ENCODE peak calls at places on chromosomes 3 and 15, in seven cellular contexts. One of them, this sample, is unnamed.

GRCh38 chr3:72665103-72665502 is 183.1 kb downstream of the SHQ1 start:
- DNase-seq in GM12878: no peak
- DNase-seq in NB4: no peak
- DNase-seq in upper lobe of left lung: no peak
- DNase-seq in Panc1: no peak
- DNase-seq in AG04450: no peak
- DNase-seq in left ventricle myocardium inferior: no peak
- DNase-seq in this sample: no peak

GRCh38 chr15:71444866-71445590 is 329.8 kb downstream of the THSD4 start:
- DNase-seq in GM12878: no peak
- DNase-seq in NB4: no peak
- DNase-seq in upper lobe of left lung: no peak
- DNase-seq in Panc1: no peak
- DNase-seq in AG04450: no peak
- DNase-seq in left ventricle myocardium inferior: no peak
- DNase-seq in this sample: no peak

GRCh38 chr3:185477316-185477715 is 21.5 kb downstream of the TMEM41A start:
- DNase-seq in GM12878: no peak
- DNase-seq in NB4: no peak
- DNase-seq in upper lobe of left lung: no peak
- DNase-seq in Panc1: no peak
- DNase-seq in AG04450: no peak
- DNase-seq in left ventricle myocardium inferior: no peak
- DNase-seq in this sample: no peak

GRCh38 chr3:187066228-187066995 is 72.9 kb downstream of the RPL39L start:
- DNase-seq in GM12878: no peak
- DNase-seq in NB4: peak
- DNase-seq in upper lobe of left lung: no peak
- DNase-seq in Panc1: no peak
- DNase-seq in AG04450: no peak
- DNase-seq in left ventricle myocardium inferior: no peak
- DNase-seq in this sample: peak

GRCh38 chr3:4627651-4628375 is 134.7 kb downstream of the ITPR1 start:
- DNase-seq in GM12878: no peak
- DNase-seq in NB4: no peak
- DNase-seq in upper lobe of left lung: no peak
- DNase-seq in Panc1: no peak
- DNase-seq in AG04450: no peak
- DNase-seq in left ventricle myocardium inferior: no peak
- DNase-seq in this sample: no peak

GRCh38 chr3:112500621-112501020 is 1.3 kb upstream of the BTLA start:
- DNase-seq in GM12878: no peak
- DNase-seq in NB4: no peak
- DNase-seq in upper lobe of left lung: no peak
- DNase-seq in Panc1: no peak
- DNase-seq in AG04450: no peak
- DNase-seq in left ventricle myocardium inferior: no peak
- DNase-seq in this sample: no peak

GRCh38 chr3:178320481-178321352 is 215.5 kb upstream of the KCNMB2 start:
- DNase-seq in GM12878: no peak
- DNase-seq in NB4: no peak
- DNase-seq in upper lobe of left lung: no peak
- DNase-seq in Panc1: no peak
- DNase-seq in AG04450: peak
- DNase-seq in left ventricle myocardium inferior: peak
- DNase-seq in this sample: no peak

GRCh38 chr3:487580-487979 is 291.0 kb downstream of the CHL1 start:
- DNase-seq in GM12878: no peak
- DNase-seq in NB4: no peak
- DNase-seq in upper lobe of left lung: no peak
- DNase-seq in Panc1: no peak
- DNase-seq in AG04450: no peak
- DNase-seq in left ventricle myocardium inferior: no peak
- DNase-seq in this sample: no peak

GRCh38 chr3:177781686-177782161 is 584.4 kb upstream of the TBL1XR1 start:
- DNase-seq in GM12878: no peak
- DNase-seq in NB4: peak
- DNase-seq in upper lobe of left lung: no peak
- DNase-seq in Panc1: no peak
- DNase-seq in AG04450: peak
- DNase-seq in left ventricle myocardium inferior: peak
- DNase-seq in this sample: no peak

GRCh38 chr15:72118400-72118978 is at the start of gene SENP8:
- DNase-seq in GM12878: no peak
- DNase-seq in NB4: no peak
- DNase-seq in upper lobe of left lung: peak
- DNase-seq in Panc1: no peak
- DNase-seq in AG04450: no peak
- DNase-seq in left ventricle myocardium inferior: no peak
- DNase-seq in this sample: no peak

GRCh38 chr3:108818404-108818803 is 4.2 kb upstream of the TRAT1 start:
- DNase-seq in GM12878: no peak
- DNase-seq in NB4: peak
- DNase-seq in upper lobe of left lung: no peak
- DNase-seq in Panc1: no peak
- DNase-seq in AG04450: no peak
- DNase-seq in left ventricle myocardium inferior: no peak
- DNase-seq in this sample: peak

GRCh38 chr3:122932251-122932967 is 95.2 kb downstream of the SEMA5B start:
- DNase-seq in GM12878: no peak
- DNase-seq in NB4: no peak
- DNase-seq in upper lobe of left lung: no peak
- DNase-seq in Panc1: no peak
- DNase-seq in AG04450: no peak
- DNase-seq in left ventricle myocardium inferior: no peak
- DNase-seq in this sample: no peak

GRCh38 chr3:5057217-5057616 is 64.9 kb upstream of the ARL8B start:
- DNase-seq in GM12878: no peak
- DNase-seq in NB4: no peak
- DNase-seq in upper lobe of left lung: no peak
- DNase-seq in Panc1: no peak
- DNase-seq in AG04450: no peak
- DNase-seq in left ventricle myocardium inferior: no peak
- DNase-seq in this sample: no peak

GRCh38 chr3:31442755-31443154 is 90.0 kb upstream of the STT3B start:
- DNase-seq in GM12878: no peak
- DNase-seq in NB4: no peak
- DNase-seq in upper lobe of left lung: no peak
- DNase-seq in Panc1: no peak
- DNase-seq in AG04450: no peak
- DNase-seq in left ventricle myocardium inferior: no peak
- DNase-seq in this sample: no peak

GRCh38 chr3:142105991-142106390 is 43.4 kb downstream of the TFDP2 start:
- DNase-seq in GM12878: no peak
- DNase-seq in NB4: no peak
- DNase-seq in upper lobe of left lung: no peak
- DNase-seq in Panc1: no peak
- DNase-seq in AG04450: no peak
- DNase-seq in left ventricle myocardium inferior: no peak
- DNase-seq in this sample: no peak

GRCh38 chr3:14237431-14237830 is 58.8 kb downstream of the LSM3 start:
- DNase-seq in GM12878: no peak
- DNase-seq in NB4: no peak
- DNase-seq in upper lobe of left lung: no peak
- DNase-seq in Panc1: no peak
- DNase-seq in AG04450: no peak
- DNase-seq in left ventricle myocardium inferior: peak
- DNase-seq in this sample: no peak

GRCh38 chr3:108546249-108546648 is 35.9 kb upstream of the MYH15 start:
- DNase-seq in GM12878: no peak
- DNase-seq in NB4: no peak
- DNase-seq in upper lobe of left lung: no peak
- DNase-seq in Panc1: no peak
- DNase-seq in AG04450: no peak
- DNase-seq in left ventricle myocardium inferior: no peak
- DNase-seq in this sample: no peak

GRCh38 chr3:64932666-64933342 is 245.0 kb upstream of the ADAMTS9 start:
- DNase-seq in GM12878: no peak
- DNase-seq in NB4: no peak
- DNase-seq in upper lobe of left lung: no peak
- DNase-seq in Panc1: no peak
- DNase-seq in AG04450: no peak
- DNase-seq in left ventricle myocardium inferior: no peak
- DNase-seq in this sample: no peak

GRCh38 chr15:87287156-87287555 is 969.4 kb downstream of the NTRK3 start:
- DNase-seq in GM12878: no peak
- DNase-seq in NB4: no peak
- DNase-seq in upper lobe of left lung: no peak
- DNase-seq in Panc1: no peak
- DNase-seq in AG04450: peak
- DNase-seq in left ventricle myocardium inferior: no peak
- DNase-seq in this sample: no peak

GRCh38 chr3:102258666-102259227 is 176.1 kb upstream of the ZPLD1 start:
- DNase-seq in GM12878: no peak
- DNase-seq in NB4: no peak
- DNase-seq in upper lobe of left lung: no peak
- DNase-seq in Panc1: no peak
- DNase-seq in AG04450: no peak
- DNase-seq in left ventricle myocardium inferior: no peak
- DNase-seq in this sample: no peak

GRCh38 chr3:2334921-2335320 is 236.3 kb downstream of the CNTN4 start:
- DNase-seq in GM12878: no peak
- DNase-seq in NB4: no peak
- DNase-seq in upper lobe of left lung: no peak
- DNase-seq in Panc1: no peak
- DNase-seq in AG04450: no peak
- DNase-seq in left ventricle myocardium inferior: no peak
- DNase-seq in this sample: no peak

GRCh38 chr3:112358311-112358780 is 25.4 kb downstream of the CD200 start:
- DNase-seq in GM12878: no peak
- DNase-seq in NB4: no peak
- DNase-seq in upper lobe of left lung: no peak
- DNase-seq in Panc1: no peak
- DNase-seq in AG04450: no peak
- DNase-seq in left ventricle myocardium inferior: no peak
- DNase-seq in this sample: no peak

GRCh38 chr3:81483046-81483445 is 278.4 kb downstream of the GBE1 start:
- DNase-seq in GM12878: no peak
- DNase-seq in NB4: no peak
- DNase-seq in upper lobe of left lung: no peak
- DNase-seq in Panc1: no peak
- DNase-seq in AG04450: no peak
- DNase-seq in left ventricle myocardium inferior: no peak
- DNase-seq in this sample: no peak

GRCh38 chr15:55564347-55565145 is 23.6 kb downstream of the PYGO1 start:
- DNase-seq in GM12878: no peak
- DNase-seq in NB4: no peak
- DNase-seq in upper lobe of left lung: no peak
- DNase-seq in Panc1: no peak
- DNase-seq in AG04450: no peak
- DNase-seq in left ventricle myocardium inferior: no peak
- DNase-seq in this sample: no peak
- TF ChIP-seq CTCF in GM12878: peak
- TF ChIP-seq CTCF in NB4: no peak
- TF ChIP-seq CTCF in upper lobe of left lung: no peak
- TF ChIP-seq CTCF in Panc1: peak
- TF ChIP-seq CTCF in AG04450: no peak
- TF ChIP-seq CTCF in left ventricle myocardium inferior: no peak
- TF ChIP-seq CTCF in this sample: peak

DNA sequence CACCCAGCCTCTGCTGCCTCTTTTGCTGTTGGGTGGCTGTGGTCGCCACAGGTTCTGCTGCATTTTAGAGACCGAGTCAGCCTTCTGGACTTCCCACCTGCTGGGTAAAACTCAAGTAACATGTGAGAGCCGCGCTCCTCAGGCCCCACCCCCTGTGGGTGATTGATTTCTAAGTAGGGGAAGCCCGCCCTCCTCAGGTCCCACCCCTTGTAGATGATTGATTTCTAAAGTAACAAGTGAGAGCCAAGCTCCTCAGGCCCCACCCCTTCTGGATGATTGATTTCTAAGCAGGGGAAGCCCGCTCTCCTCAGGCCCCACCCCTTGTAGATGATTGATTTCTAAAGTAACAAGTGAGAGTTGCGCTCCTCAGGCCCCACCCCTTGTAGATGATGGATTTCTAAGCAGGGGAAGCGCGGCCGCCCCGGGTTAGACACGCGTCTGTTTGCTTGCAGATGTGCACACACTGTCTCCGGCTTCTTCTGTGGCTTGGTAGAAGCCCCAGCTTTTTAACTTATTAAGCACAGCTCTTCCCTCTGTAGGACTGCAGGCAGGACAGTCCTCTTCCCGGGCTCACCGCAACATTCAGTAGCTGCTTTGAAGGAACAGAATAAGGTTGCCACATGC is 83.4 kb downstream of the FAM43A start:
- DNase-seq in GM12878: peak
- DNase-seq in NB4: peak
- DNase-seq in upper lobe of left lung: peak
- DNase-seq in Panc1: peak
- DNase-seq in AG04450: peak
- DNase-seq in left ventricle myocardium inferior: peak
- DNase-seq in this sample: peak
- H3K4me3 ChIP-seq in GM12878: peak
- H3K4me3 ChIP-seq in NB4: peak
- H3K4me3 ChIP-seq in upper lobe of left lung: peak
- H3K4me3 ChIP-seq in Panc1: peak
- H3K4me3 ChIP-seq in AG04450: peak
- H3K4me3 ChIP-seq in left ventricle myocardium inferior: peak
- H3K4me3 ChIP-seq in this sample: peak

GRCh38 chr3:50971487-50971924 is 296.8 kb downstream of the DOCK3 start:
- DNase-seq in GM12878: no peak
- DNase-seq in NB4: peak
- DNase-seq in upper lobe of left lung: no peak
- DNase-seq in Panc1: peak
- DNase-seq in AG04450: peak
- DNase-seq in left ventricle myocardium inferior: no peak
- DNase-seq in this sample: peak
- TF ChIP-seq CTCF in GM12878: peak
- TF ChIP-seq CTCF in NB4: peak
- TF ChIP-seq CTCF in upper lobe of left lung: peak
- TF ChIP-seq CTCF in Panc1: peak
- TF ChIP-seq CTCF in AG04450: peak
- TF ChIP-seq CTCF in left ventricle myocardium inferior: peak
- TF ChIP-seq CTCF in this sample: peak

GRCh38 chr15:99482993-99483392 is 82.8 kb upstream of the MEF2A start:
- DNase-seq in GM12878: no peak
- DNase-seq in NB4: no peak
- DNase-seq in upper lobe of left lung: no peak
- DNase-seq in Panc1: no peak
- DNase-seq in AG04450: no peak
- DNase-seq in left ventricle myocardium inferior: no peak
- DNase-seq in this sample: no peak

GRCh38 chr15:99487337-99487730 is 78.5 kb upstream of the MEF2A start:
- DNase-seq in GM12878: no peak
- DNase-seq in NB4: peak
- DNase-seq in upper lobe of left lung: no peak
- DNase-seq in Panc1: no peak
- DNase-seq in AG04450: no peak
- DNase-seq in left ventricle myocardium inferior: no peak
- DNase-seq in this sample: no peak

GRCh38 chr15:99486371-99487336 is 79.1 kb upstream of the MEF2A start:
- DNase-seq in GM12878: no peak
- DNase-seq in NB4: no peak
- DNase-seq in upper lobe of left lung: peak
- DNase-seq in Panc1: no peak
- DNase-seq in AG04450: no peak
- DNase-seq in left ventricle myocardium inferior: peak
- DNase-seq in this sample: no peak

GRCh38 chr15:99485153-99485947 is 80.4 kb upstream of the MEF2A start:
- DNase-seq in GM12878: no peak
- DNase-seq in NB4: no peak
- DNase-seq in upper lobe of left lung: no peak
- DNase-seq in Panc1: no peak
- DNase-seq in AG04450: no peak
- DNase-seq in left ventricle myocardium inferior: no peak
- DNase-seq in this sample: no peak

GRCh38 chr15:99485992-99486370 is 79.8 kb upstream of the MEF2A start:
- DNase-seq in GM12878: no peak
- DNase-seq in NB4: no peak
- DNase-seq in upper lobe of left lung: no peak
- DNase-seq in Panc1: no peak
- DNase-seq in AG04450: no peak
- DNase-seq in left ventricle myocardium inferior: no peak
- DNase-seq in this sample: no peak
- H3K4me3 ChIP-seq in GM12878: no peak
- H3K4me3 ChIP-seq in NB4: no peak
- H3K4me3 ChIP-seq in upper lobe of left lung: peak
- H3K4me3 ChIP-seq in Panc1: peak
- H3K4me3 ChIP-seq in AG04450: peak
- H3K4me3 ChIP-seq in left ventricle myocardium inferior: peak
- H3K4me3 ChIP-seq in this sample: no peak